ENCODE peak calls at places on chromosomes 5 and 9, in ten cellular contexts. V is A673, R is Peyer's patch, B is neural progenitor cell, S is thyroid gland, X is stomach, G is testis, I is OCI-LY7, A is heart left ventricle, O is right cardiac atrium. Y is an unnamed sample. For H3K4me1, the result is how much of the 10 kb centered on the place peaks cover.

GRCh38 chr9:135898634-135899407 is 8.5 kb downstream of the CAMSAP1 start:
- DNase-seq in V (peak), R (peak), B (no peak), S (no peak), X (no peak), G (no peak), I (no peak), A (no peak), O (no peak), Y (no peak)

GRCh38 chr9:17824191-17824926 is 245.5 kb downstream of the SH3GL2 start:
- DNase-seq in V (no peak), R (no peak), B (peak), S (peak), X (no peak), G (peak), I (no peak), A (no peak), O (no peak), Y (no peak)

GRCh38 chr5:79235222-79235577 is 731 bp upstream of the JMY start:
- DNase-seq in V (peak), R (no peak), B (no peak), S (no peak), X (no peak), G (no peak), I (peak), A (no peak), O (no peak), Y (no peak)

GRCh38 chr5:131747180-131748105 is 49.4 kb downstream of the FNIP1 start:
- DNase-seq in V (no peak), R (no peak), B (no peak), S (no peak), X (no peak), G (no peak), I (no peak), A (no peak), O (no peak), Y (no peak)

GRCh38 chr9:86041331-86041741 is 58.0 kb downstream of the GOLM1 start:
- DNase-seq in V (no peak), R (no peak), B (no peak), S (peak), X (no peak), G (no peak), I (no peak), A (no peak), O (no peak), Y (no peak)

GRCh38 chr5:35717718-35718117 is 100.1 kb downstream of the SPEF2 start:
- DNase-seq in V (no peak), R (no peak), B (no peak), S (no peak), X (no peak), G (no peak), I (no peak), A (no peak), O (no peak), Y (no peak)

GRCh38 chr9:110370316-110370715 is 32.7 kb upstream of the TXNDC8 start:
- DNase-seq in V (peak), R (no peak), B (no peak), S (no peak), X (no peak), G (no peak), I (no peak), A (no peak), O (no peak), Y (no peak)

GRCh38 chr5:143741418-143741817 is 70.5 kb upstream of the HMHB1 start:
- DNase-seq in V (no peak), R (no peak), B (no peak), S (no peak), X (no peak), G (no peak), I (peak), A (no peak), O (no peak), Y (no peak)

GRCh38 chr5:55220433-55221185 is 6.5 kb downstream of the MCIDAS start:
- DNase-seq in V (no peak), R (peak), B (peak), S (peak), X (peak), G (peak), I (no peak), A (no peak), O (peak), Y (no peak)

GRCh38 chr5:112419596-112420110 is 576 bp upstream of the EPB41L4A start:
- DNase-seq in V (peak), R (peak), B (peak), S (peak), X (peak), G (peak), I (no peak), A (peak), O (peak), Y (peak)

GRCh38 chr9:117744856-117745389 is 40.7 kb downstream of the TLR4 start:
- DNase-seq in V (no peak), R (no peak), B (peak), S (no peak), X (no peak), G (peak), I (no peak), A (peak), O (peak), Y (no peak)

GRCh38 chr9:114085404-114085803 is 7.3 kb upstream of the AMBP start:
- DNase-seq in V (no peak), R (no peak), B (no peak), S (no peak), X (no peak), G (no peak), I (no peak), A (no peak), O (no peak), Y (no peak)

GRCh38 chr5:97575322-97575721 is 392.3 kb upstream of the RIOK2 start:
- DNase-seq in V (no peak), R (no peak), B (no peak), S (no peak), X (no peak), G (no peak), I (no peak), A (no peak), O (no peak), Y (no peak)

GRCh38 chr5:39164016-39164415 is 55.3 kb downstream of the FYB1 start:
- DNase-seq in V (peak), R (peak), B (no peak), S (peak), X (no peak), G (no peak), I (no peak), A (no peak), O (peak), Y (no peak)

GRCh38 chr5:87410941-87411340 is 1.8 kb downstream of the CCNH start:
- DNase-seq in V (no peak), R (no peak), B (no peak), S (no peak), X (no peak), G (no peak), I (no peak), A (no peak), O (no peak), Y (no peak)

GRCh38 chr5:95895771-95896170 is 65.9 kb downstream of the ELL2 start:
- DNase-seq in V (no peak), R (no peak), B (peak), S (no peak), X (no peak), G (peak), I (no peak), A (no peak), O (no peak), Y (no peak)

GRCh38 chr9:2023532-2023931 is 8.4 kb downstream of the SMARCA2 start:
- DNase-seq in V (no peak), R (no peak), B (no peak), S (no peak), X (no peak), G (peak), I (no peak), A (no peak), O (no peak), Y (no peak)

GRCh38 chr5:160260006-160260775 is 30.9 kb downstream of the FABP6 start:
- DNase-seq in V (no peak), R (no peak), B (peak), S (no peak), X (no peak), G (no peak), I (no peak), A (no peak), O (no peak), Y (no peak)

GRCh38 chr9:68775003-68775730 is 70.1 kb downstream of the PIP5K1B start:
- DNase-seq in V (no peak), R (peak), B (no peak), S (no peak), X (no peak), G (no peak), I (no peak), A (no peak), O (no peak), Y (no peak)

GRCh38 chr5:122704247-122705036 is 70.4 kb upstream of the SNX2 start:
- DNase-seq in V (peak), R (no peak), B (peak), S (no peak), X (no peak), G (no peak), I (peak), A (no peak), O (no peak), Y (no peak)

GRCh38 chr9:138082918-138083636 is 205.5 kb downstream of the CACNA1B start:
- DNase-seq in V (no peak), R (peak), B (no peak), S (no peak), X (peak), G (peak), I (no peak), A (peak), O (no peak), Y (no peak)

GRCh38 chr9:104746798-104747197 is 685 bp upstream of the NIPSNAP3A start:
- DNase-seq in V (no peak), R (no peak), B (no peak), S (no peak), X (no peak), G (no peak), I (peak), A (no peak), O (no peak), Y (no peak)

GRCh38 chr5:80689627-80690026 is 34.8 kb upstream of the DHFR start:
- DNase-seq in V (no peak), R (no peak), B (no peak), S (no peak), X (no peak), G (no peak), I (no peak), A (no peak), O (no peak), Y (no peak)

GRCh38 chr5:141623197-141623596 is 4.4 kb upstream of the DIAPH1 start:
- DNase-seq in V (no peak), R (peak), B (peak), S (no peak), X (no peak), G (no peak), I (peak), A (no peak), O (no peak), Y (no peak)

GRCh38 chr5:90956511-90956910 is 397.9 kb downstream of the ADGRV1 start:
- DNase-seq in V (no peak), R (no peak), B (no peak), S (peak), X (no peak), G (no peak), I (no peak), A (no peak), O (no peak), Y (no peak)

GRCh38 chr5:68217476-68217984 is 2.0 kb downstream of the PIK3R1 start:
- DNase-seq in V (no peak), R (no peak), B (peak), S (peak), X (no peak), G (peak), I (no peak), A (no peak), O (no peak), Y (no peak)

GRCh38 chr5:14779975-14780374 is 91.6 kb downstream of the ANKH start:
- DNase-seq in V (no peak), R (no peak), B (no peak), S (peak), X (no peak), G (no peak), I (no peak), A (no peak), O (no peak), Y (no peak)

GRCh38 chr9:126436545-126437269 is 110.1 kb downstream of the MVB12B start:
- DNase-seq in V (no peak), R (no peak), B (peak), S (no peak), X (no peak), G (no peak), I (no peak), A (no peak), O (no peak), Y (no peak)
- H3K27ac ChIP-seq in V (no peak), R (no peak), B (no peak), S (no peak), X (no peak), G (no peak), I (no peak), A (no peak), O (no peak), Y (no peak)

GRCh38 chr5:158988987-158989624 is 110.6 kb downstream of the EBF1 start:
- DNase-seq in V (no peak), R (no peak), B (no peak), S (no peak), X (no peak), G (no peak), I (no peak), A (no peak), O (no peak), Y (no peak)

GRCh38 chr5:158991391-158991790 is 108.3 kb downstream of the EBF1 start:
- DNase-seq in V (no peak), R (no peak), B (no peak), S (no peak), X (no peak), G (no peak), I (no peak), A (no peak), O (no peak), Y (no peak)

GRCh38 chr5:158990979-158991378 is 108.7 kb downstream of the EBF1 start:
- DNase-seq in V (no peak), R (no peak), B (no peak), S (no peak), X (no peak), G (no peak), I (no peak), A (no peak), O (no peak), Y (no peak)

GRCh38 chr5:158995694-158996173 is 104.0 kb downstream of the EBF1 start:
- DNase-seq in V (no peak), R (no peak), B (no peak), S (no peak), X (no peak), G (no peak), I (no peak), A (no peak), O (no peak), Y (no peak)

DNA sequence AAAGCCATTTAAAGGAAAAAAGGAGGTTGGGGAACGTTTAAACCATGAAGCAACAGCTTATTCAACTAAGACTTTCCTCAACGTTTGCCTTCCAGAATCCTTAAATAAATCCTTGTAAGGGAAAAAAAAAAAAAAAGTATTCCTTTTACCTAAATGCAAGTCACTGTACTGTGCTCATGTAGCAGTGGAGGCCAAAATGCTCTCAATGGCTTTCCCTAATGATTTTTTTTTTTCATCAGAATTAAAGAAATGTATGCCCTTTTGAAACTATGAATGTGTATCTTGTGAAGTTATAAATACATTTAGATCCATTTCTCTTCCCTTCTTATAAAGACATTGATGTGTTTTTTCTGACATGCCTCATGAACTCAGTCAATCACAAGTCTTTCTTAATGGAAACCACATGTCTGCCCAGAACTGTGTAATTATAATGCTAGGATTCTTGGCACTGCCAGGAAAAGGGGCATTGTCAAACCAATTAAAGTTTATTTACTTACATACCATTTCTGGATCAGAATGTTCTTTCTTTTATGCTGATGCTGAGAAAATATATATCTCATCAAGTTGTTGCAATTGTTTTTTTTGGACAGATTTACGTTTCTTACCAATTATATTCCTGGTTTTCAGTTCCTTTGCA is 107.5 kb downstream of the EBF1 start:
- DNase-seq in V (peak), R (no peak), B (no peak), S (no peak), X (no peak), G (no peak), I (no peak), A (no peak), O (no peak), Y (no peak)
- H3K4me3 ChIP-seq in V (no peak), R (no peak), B (no peak), S (no peak), X (no peak), G (no peak), I (no peak), A (no peak), O (no peak), Y (no peak)

GRCh38 chr5:150612905-150613670 is 27.4 kb upstream of the SYNPO start:
- DNase-seq in V (no peak), R (no peak), B (no peak), S (peak), X (no peak), G (no peak), I (no peak), A (no peak), O (peak), Y (no peak)
- H3K4me1 ChIP-seq in V (under half), R (under half), B (under half), S (under half), X (half or more), G (under half), I (under half), A (half or more), O (half or more), Y (half or more)

GRCh38 chr9:134361426-134361825 is 35.2 kb downstream of the RXRA start:
- DNase-seq in V (no peak), R (no peak), B (no peak), S (no peak), X (no peak), G (no peak), I (no peak), A (no peak), O (no peak), Y (no peak)
- H3K27ac ChIP-seq in V (no peak), R (no peak), B (no peak), S (no peak), X (peak), G (peak), I (no peak), A (peak), O (no peak), Y (peak)

GRCh38 chr9:97527626-97528528 is 26.4 kb downstream of the TMOD1 start:
- DNase-seq in V (no peak), R (no peak), B (peak), S (peak), X (no peak), G (no peak), I (no peak), A (no peak), O (no peak), Y (no peak)
- H3K4me3 ChIP-seq in V (no peak), R (no peak), B (no peak), S (no peak), X (no peak), G (no peak), I (no peak), A (no peak), O (no peak), Y (no peak)

GRCh38 chr5:76389513-76390154 is 13.5 kb upstream of the IQGAP2 start:
- DNase-seq in V (no peak), R (no peak), B (no peak), S (no peak), X (peak), G (no peak), I (no peak), A (no peak), O (no peak), Y (no peak)
- H3K4me1 ChIP-seq in V (under half), R (under half), B (under half), S (under half), X (under half), G (under half), I (under half), A (under half), O (under half), Y (under half)